ENCODE peak calls at places on chromosomes 6 and 20, in seven cellular contexts. One of them, this sample, is unnamed.

GRCh38 chr20:57627972-57628650 is 7.9 kb upstream of the ZBP1 start:
- DNase-seq in psoas muscle: no peak
- DNase-seq in WTC11: no peak
- DNase-seq in adrenal gland: peak
- DNase-seq in progenitor cell of endocrine pancreas: no peak
- DNase-seq in GM23338: no peak
- DNase-seq in choroid plexus epithelial cell: peak
- DNase-seq in this sample: no peak

GRCh38 chr6:40325791-40326190 is 261.4 kb downstream of the LRFN2 start:
- DNase-seq in psoas muscle: no peak
- DNase-seq in WTC11: no peak
- DNase-seq in adrenal gland: no peak
- DNase-seq in progenitor cell of endocrine pancreas: no peak
- DNase-seq in GM23338: no peak
- DNase-seq in choroid plexus epithelial cell: no peak
- DNase-seq in this sample: no peak

GRCh38 chr6:145808239-145808638 is 6.4 kb downstream of the FBXO30 start:
- DNase-seq in psoas muscle: no peak
- DNase-seq in WTC11: no peak
- DNase-seq in adrenal gland: no peak
- DNase-seq in progenitor cell of endocrine pancreas: no peak
- DNase-seq in GM23338: no peak
- DNase-seq in choroid plexus epithelial cell: no peak
- DNase-seq in this sample: no peak

GRCh38 chr6:142421285-142422202 is 119.7 kb downstream of the ADGRG6 start:
- DNase-seq in psoas muscle: no peak
- DNase-seq in WTC11: no peak
- DNase-seq in adrenal gland: no peak
- DNase-seq in progenitor cell of endocrine pancreas: no peak
- DNase-seq in GM23338: no peak
- DNase-seq in choroid plexus epithelial cell: no peak
- DNase-seq in this sample: no peak

GRCh38 chr20:50169329-50169823 is 15.9 kb upstream of the PEDS1 start:
- DNase-seq in psoas muscle: peak
- DNase-seq in WTC11: peak
- DNase-seq in adrenal gland: peak
- DNase-seq in progenitor cell of endocrine pancreas: peak
- DNase-seq in GM23338: peak
- DNase-seq in choroid plexus epithelial cell: peak
- DNase-seq in this sample: peak

GRCh38 chr6:35183935-35184334 is 29.8 kb upstream of the SCUBE3 start:
- DNase-seq in psoas muscle: no peak
- DNase-seq in WTC11: no peak
- DNase-seq in adrenal gland: no peak
- DNase-seq in progenitor cell of endocrine pancreas: no peak
- DNase-seq in GM23338: no peak
- DNase-seq in choroid plexus epithelial cell: no peak
- DNase-seq in this sample: no peak

GRCh38 chr6:160084198-160084776 is 37.3 kb upstream of the SLC22A1 start:
- DNase-seq in psoas muscle: no peak
- DNase-seq in WTC11: no peak
- DNase-seq in adrenal gland: no peak
- DNase-seq in progenitor cell of endocrine pancreas: no peak
- DNase-seq in GM23338: no peak
- DNase-seq in choroid plexus epithelial cell: no peak
- DNase-seq in this sample: no peak

GRCh38 chr20:47453167-47453782 is 48.4 kb upstream of the NCOA3 start:
- DNase-seq in psoas muscle: no peak
- DNase-seq in WTC11: no peak
- DNase-seq in adrenal gland: no peak
- DNase-seq in progenitor cell of endocrine pancreas: no peak
- DNase-seq in GM23338: no peak
- DNase-seq in choroid plexus epithelial cell: peak
- DNase-seq in this sample: no peak

GRCh38 chr6:32430179-32430578 is 9.5 kb upstream of the HLA-DRA start:
- DNase-seq in psoas muscle: no peak
- DNase-seq in WTC11: no peak
- DNase-seq in adrenal gland: no peak
- DNase-seq in progenitor cell of endocrine pancreas: no peak
- DNase-seq in GM23338: no peak
- DNase-seq in choroid plexus epithelial cell: no peak
- DNase-seq in this sample: no peak

GRCh38 chr6:82385546-82385945 is 21.9 kb downstream of the TPBG start:
- DNase-seq in psoas muscle: no peak
- DNase-seq in WTC11: no peak
- DNase-seq in adrenal gland: no peak
- DNase-seq in progenitor cell of endocrine pancreas: no peak
- DNase-seq in GM23338: no peak
- DNase-seq in choroid plexus epithelial cell: no peak
- DNase-seq in this sample: no peak

GRCh38 chr6:34658605-34659218 is 37.9 kb downstream of the ILRUN start:
- DNase-seq in psoas muscle: no peak
- DNase-seq in WTC11: no peak
- DNase-seq in adrenal gland: no peak
- DNase-seq in progenitor cell of endocrine pancreas: no peak
- DNase-seq in GM23338: no peak
- DNase-seq in choroid plexus epithelial cell: no peak
- DNase-seq in this sample: no peak

GRCh38 chr6:83708546-83708969 is 343 bp downstream of the SNAP91 start:
- DNase-seq in psoas muscle: no peak
- DNase-seq in WTC11: peak
- DNase-seq in adrenal gland: no peak
- DNase-seq in progenitor cell of endocrine pancreas: peak
- DNase-seq in GM23338: peak
- DNase-seq in choroid plexus epithelial cell: peak
- DNase-seq in this sample: peak

GRCh38 chr6:146543940-146544661 is 468 bp downstream of the RAB32 start:
- DNase-seq in psoas muscle: no peak
- DNase-seq in WTC11: peak
- DNase-seq in adrenal gland: peak
- DNase-seq in progenitor cell of endocrine pancreas: peak
- DNase-seq in GM23338: peak
- DNase-seq in choroid plexus epithelial cell: peak
- DNase-seq in this sample: peak

GRCh38 chr6:107634147-107635057 is 144.5 kb downstream of the SOBP start:
- DNase-seq in psoas muscle: peak
- DNase-seq in WTC11: peak
- DNase-seq in adrenal gland: no peak
- DNase-seq in progenitor cell of endocrine pancreas: peak
- DNase-seq in GM23338: peak
- DNase-seq in choroid plexus epithelial cell: no peak
- DNase-seq in this sample: no peak

GRCh38 chr6:56440551-56440981 is 193.2 kb upstream of the COL21A1 start:
- DNase-seq in psoas muscle: no peak
- DNase-seq in WTC11: no peak
- DNase-seq in adrenal gland: no peak
- DNase-seq in progenitor cell of endocrine pancreas: no peak
- DNase-seq in GM23338: no peak
- DNase-seq in choroid plexus epithelial cell: no peak
- DNase-seq in this sample: no peak

GRCh38 chr6:57013501-57013900 is 33.0 kb upstream of the KIAA1586 start:
- DNase-seq in psoas muscle: no peak
- DNase-seq in WTC11: no peak
- DNase-seq in adrenal gland: no peak
- DNase-seq in progenitor cell of endocrine pancreas: no peak
- DNase-seq in GM23338: no peak
- DNase-seq in choroid plexus epithelial cell: peak
- DNase-seq in this sample: no peak

DNA sequence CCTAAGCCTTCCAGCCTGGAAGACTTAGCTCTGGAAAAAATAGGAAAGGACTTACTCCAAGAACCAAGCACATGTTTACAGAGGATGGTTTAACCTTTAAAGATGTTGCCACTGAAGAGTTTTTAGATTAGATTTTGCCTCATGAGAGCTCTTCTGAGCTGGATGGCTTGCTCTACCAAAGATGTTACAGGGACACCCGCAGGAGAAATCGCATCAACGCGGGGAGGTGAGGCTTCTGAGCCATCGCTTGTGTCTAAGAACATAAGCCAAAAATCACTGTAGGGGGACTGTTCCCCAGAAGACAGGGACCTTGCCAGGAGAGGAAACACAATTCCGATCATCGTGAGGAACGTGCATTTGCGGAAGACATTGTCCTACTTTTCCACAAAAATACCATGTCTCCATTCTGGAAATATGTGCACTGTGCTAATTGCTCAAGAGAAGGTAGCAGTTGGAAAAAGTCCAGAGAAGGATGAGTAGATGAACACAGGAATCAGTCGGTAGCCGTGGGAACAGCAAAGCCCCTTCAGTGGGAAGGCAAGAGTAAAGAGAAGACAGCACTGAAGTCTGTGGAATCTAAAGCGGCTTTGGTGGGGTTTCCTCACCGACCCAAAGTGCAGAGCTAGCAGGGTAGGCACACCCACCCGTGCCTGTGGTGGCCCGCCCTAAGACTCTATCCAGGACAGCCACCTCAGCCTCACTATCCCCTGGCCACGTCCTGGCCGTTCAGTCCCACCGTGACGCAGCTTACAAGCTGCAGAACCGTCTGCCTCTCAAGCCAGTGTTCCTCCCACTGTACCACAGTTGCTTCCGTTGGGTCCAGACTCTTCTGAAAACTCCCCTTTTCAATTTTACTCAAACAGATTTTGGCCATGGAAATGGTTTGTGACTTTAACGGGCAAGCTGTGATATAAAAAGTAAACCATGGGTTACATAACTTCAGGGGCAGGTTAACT is 334.8 kb downstream of the NRN1 start:
- DNase-seq in psoas muscle: peak
- DNase-seq in WTC11: no peak
- DNase-seq in adrenal gland: peak
- DNase-seq in progenitor cell of endocrine pancreas: no peak
- DNase-seq in GM23338: peak
- DNase-seq in choroid plexus epithelial cell: no peak
- DNase-seq in this sample: no peak
- TF ChIP-seq CTCF in psoas muscle: no peak
- TF ChIP-seq CTCF in WTC11: no peak
- TF ChIP-seq CTCF in adrenal gland: no peak
- TF ChIP-seq CTCF in progenitor cell of endocrine pancreas: no peak
- TF ChIP-seq CTCF in GM23338: peak
- TF ChIP-seq CTCF in choroid plexus epithelial cell: peak
- TF ChIP-seq CTCF in this sample: no peak

GRCh38 chr6:42165016-42165415 is 8.1 kb upstream of the GUCA1A start:
- DNase-seq in psoas muscle: no peak
- DNase-seq in WTC11: no peak
- DNase-seq in adrenal gland: no peak
- DNase-seq in progenitor cell of endocrine pancreas: no peak
- DNase-seq in GM23338: no peak
- DNase-seq in choroid plexus epithelial cell: no peak
- DNase-seq in this sample: no peak

GRCh38 chr6:42173101-42173500 is at the start of gene GUCA1A:
- DNase-seq in psoas muscle: no peak
- DNase-seq in WTC11: no peak
- DNase-seq in adrenal gland: no peak
- DNase-seq in progenitor cell of endocrine pancreas: no peak
- DNase-seq in GM23338: no peak
- DNase-seq in choroid plexus epithelial cell: no peak
- DNase-seq in this sample: no peak

GRCh38 chr6:42171813-42172595 is 1.2 kb upstream of the GUCA1A start:
- DNase-seq in psoas muscle: no peak
- DNase-seq in WTC11: no peak
- DNase-seq in adrenal gland: no peak
- DNase-seq in progenitor cell of endocrine pancreas: no peak
- DNase-seq in GM23338: no peak
- DNase-seq in choroid plexus epithelial cell: no peak
- DNase-seq in this sample: no peak

GRCh38 chr6:42166444-42167141 is 6.6 kb upstream of the GUCA1A start:
- DNase-seq in psoas muscle: peak
- DNase-seq in WTC11: peak
- DNase-seq in adrenal gland: peak
- DNase-seq in progenitor cell of endocrine pancreas: peak
- DNase-seq in GM23338: peak
- DNase-seq in choroid plexus epithelial cell: peak
- DNase-seq in this sample: peak

DNA sequence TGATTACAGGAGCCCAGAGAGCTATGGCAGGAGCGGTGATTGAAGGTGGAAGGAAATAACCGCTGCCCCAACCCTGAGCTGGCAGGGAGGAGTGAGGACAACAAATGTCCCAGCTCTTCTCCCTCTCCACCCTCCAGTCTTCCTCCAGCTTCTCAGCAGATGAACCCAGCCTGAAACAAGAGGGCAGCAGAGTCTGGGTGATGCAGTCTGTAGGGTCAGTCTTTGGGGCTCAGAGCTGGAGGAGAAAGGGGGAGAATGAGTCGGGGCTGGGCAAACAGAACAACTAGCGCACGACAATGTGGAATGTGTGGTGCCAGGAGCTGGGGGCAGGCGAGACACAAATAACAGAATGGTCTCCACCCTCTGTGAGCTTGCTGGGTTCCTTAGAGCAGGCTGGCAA is 4.5 kb upstream of the GUCA1A start:
- DNase-seq in psoas muscle: no peak
- DNase-seq in WTC11: no peak
- DNase-seq in adrenal gland: no peak
- DNase-seq in progenitor cell of endocrine pancreas: no peak
- DNase-seq in GM23338: no peak
- DNase-seq in choroid plexus epithelial cell: no peak
- DNase-seq in this sample: no peak
- TF ChIP-seq CTCF in psoas muscle: no peak
- TF ChIP-seq CTCF in WTC11: no peak
- TF ChIP-seq CTCF in adrenal gland: no peak
- TF ChIP-seq CTCF in progenitor cell of endocrine pancreas: no peak
- TF ChIP-seq CTCF in GM23338: peak
- TF ChIP-seq CTCF in choroid plexus epithelial cell: peak
- TF ChIP-seq CTCF in this sample: no peak

GRCh38 chr6:52576054-52576391 is 837 bp downstream of the TRAM2 start:
- DNase-seq in psoas muscle: no peak
- DNase-seq in WTC11: no peak
- DNase-seq in adrenal gland: no peak
- DNase-seq in progenitor cell of endocrine pancreas: no peak
- DNase-seq in GM23338: no peak
- DNase-seq in choroid plexus epithelial cell: peak
- DNase-seq in this sample: no peak

GRCh38 chr6:52577022-52577777 is at the start of gene TRAM2:
- DNase-seq in psoas muscle: peak
- DNase-seq in WTC11: peak
- DNase-seq in adrenal gland: peak
- DNase-seq in progenitor cell of endocrine pancreas: peak
- DNase-seq in GM23338: peak
- DNase-seq in choroid plexus epithelial cell: peak
- DNase-seq in this sample: peak

GRCh38 chr6:52575490-52575868 is 1.4 kb downstream of the TRAM2 start:
- DNase-seq in psoas muscle: no peak
- DNase-seq in WTC11: no peak
- DNase-seq in adrenal gland: no peak
- DNase-seq in progenitor cell of endocrine pancreas: no peak
- DNase-seq in GM23338: no peak
- DNase-seq in choroid plexus epithelial cell: no peak
- DNase-seq in this sample: no peak

GRCh38 chr6:52577778-52578473 is 1.1 kb upstream of the TRAM2 start:
- DNase-seq in psoas muscle: no peak
- DNase-seq in WTC11: no peak
- DNase-seq in adrenal gland: no peak
- DNase-seq in progenitor cell of endocrine pancreas: no peak
- DNase-seq in GM23338: no peak
- DNase-seq in choroid plexus epithelial cell: no peak
- DNase-seq in this sample: no peak

GRCh38 chr6:52576392-52577021 is 353 bp downstream of the TRAM2 start:
- DNase-seq in psoas muscle: peak
- DNase-seq in WTC11: peak
- DNase-seq in adrenal gland: peak
- DNase-seq in progenitor cell of endocrine pancreas: peak
- DNase-seq in GM23338: peak
- DNase-seq in choroid plexus epithelial cell: peak
- DNase-seq in this sample: no peak
- TF ChIP-seq CTCF in psoas muscle: peak
- TF ChIP-seq CTCF in WTC11: peak
- TF ChIP-seq CTCF in adrenal gland: peak
- TF ChIP-seq CTCF in progenitor cell of endocrine pancreas: peak
- TF ChIP-seq CTCF in GM23338: peak
- TF ChIP-seq CTCF in choroid plexus epithelial cell: peak
- TF ChIP-seq CTCF in this sample: peak

GRCh38 chr6:87151786-87152527 is 3.4 kb upstream of the ZNF292 start:
- DNase-seq in psoas muscle: peak
- DNase-seq in WTC11: peak
- DNase-seq in adrenal gland: peak
- DNase-seq in progenitor cell of endocrine pancreas: peak
- DNase-seq in GM23338: peak
- DNase-seq in choroid plexus epithelial cell: peak
- DNase-seq in this sample: peak
- TF ChIP-seq CTCF in psoas muscle: no peak
- TF ChIP-seq CTCF in WTC11: no peak
- TF ChIP-seq CTCF in adrenal gland: no peak
- TF ChIP-seq CTCF in progenitor cell of endocrine pancreas: no peak
- TF ChIP-seq CTCF in GM23338: no peak
- TF ChIP-seq CTCF in choroid plexus epithelial cell: no peak
- TF ChIP-seq CTCF in this sample: no peak